ENCODE peak calls at places on chromosome 21, in four cellular contexts. One of them, this sample, is unnamed.

GRCh38 chr21:46119565-46120271 is 21.8 kb downstream of the COL6A2 start:
- DNase-seq in fibroblast of lung: no peak
- DNase-seq in upper lobe of right lung: peak; percentile 60
- DNase-seq in MM.1S: no peak
- DNase-seq in this sample: peak; percentile 1

GRCh38 chr21:42505090-42505726 is 8.4 kb upstream of the SLC37A1 start:
- DNase-seq in fibroblast of lung: no peak
- DNase-seq in upper lobe of right lung: no peak
- DNase-seq in MM.1S: no peak
- DNase-seq in this sample: no peak

GRCh38 chr21:31173881-31174555 is 135.7 kb upstream of the KRTAP19-8 start:
- DNase-seq in fibroblast of lung: peak; percentile 8
- DNase-seq in upper lobe of right lung: no peak
- DNase-seq in MM.1S: no peak
- DNase-seq in this sample: peak; percentile 58

GRCh38 chr21:43645414-43645891 is 13.8 kb downstream of the HSF2BP start:
- DNase-seq in fibroblast of lung: peak; percentile 80
- DNase-seq in upper lobe of right lung: no peak
- DNase-seq in MM.1S: peak; percentile 89
- DNase-seq in this sample: no peak

GRCh38 chr21:32137266-32137665 is 141.6 kb downstream of the MIS18A start:
- DNase-seq in fibroblast of lung: no peak
- DNase-seq in upper lobe of right lung: no peak
- DNase-seq in MM.1S: no peak
- DNase-seq in this sample: no peak

GRCh38 chr21:15850645-15851044 is 120.9 kb downstream of the USP25 start:
- DNase-seq in fibroblast of lung: peak; percentile 58
- DNase-seq in upper lobe of right lung: no peak
- DNase-seq in MM.1S: no peak
- DNase-seq in this sample: no peak

GRCh38 chr21:25842925-25843324 is 108.2 kb downstream of the GABPA start:
- DNase-seq in fibroblast of lung: no peak
- DNase-seq in upper lobe of right lung: no peak
- DNase-seq in MM.1S: no peak
- DNase-seq in this sample: no peak

GRCh38 chr21:41164981-41165650 is 2.8 kb upstream of the BACE2 start:
- DNase-seq in fibroblast of lung: peak; percentile 18
- DNase-seq in upper lobe of right lung: no peak
- DNase-seq in MM.1S: no peak
- DNase-seq in this sample: no peak

GRCh38 chr21:31878831-31879230 is 6.0 kb downstream of the HUNK start:
- DNase-seq in fibroblast of lung: no peak
- DNase-seq in upper lobe of right lung: no peak
- DNase-seq in MM.1S: peak; percentile 36
- DNase-seq in this sample: no peak

GRCh38 chr21:33682992-33683627 is 40.8 kb downstream of the ITSN1 start:
- DNase-seq in fibroblast of lung: peak; percentile 77
- DNase-seq in upper lobe of right lung: no peak
- DNase-seq in MM.1S: no peak
- DNase-seq in this sample: no peak

GRCh38 chr21:37389456-37389855 is 22.9 kb downstream of the DYRK1A start:
- DNase-seq in fibroblast of lung: no peak
- DNase-seq in upper lobe of right lung: no peak
- DNase-seq in MM.1S: no peak
- DNase-seq in this sample: no peak

GRCh38 chr21:42461185-42461520 is 34.9 kb downstream of the RSPH1 start:
- DNase-seq in fibroblast of lung: no peak
- DNase-seq in upper lobe of right lung: no peak
- DNase-seq in MM.1S: no peak
- DNase-seq in this sample: no peak

GRCh38 chr21:32233722-32234301 is 45.0 kb downstream of the MIS18A start:
- DNase-seq in fibroblast of lung: no peak
- DNase-seq in upper lobe of right lung: no peak
- DNase-seq in MM.1S: no peak
- DNase-seq in this sample: no peak

GRCh38 chr21:41972511-41973205 is 18.8 kb upstream of the C2CD2 start:
- DNase-seq in fibroblast of lung: no peak
- DNase-seq in upper lobe of right lung: no peak
- DNase-seq in MM.1S: no peak
- DNase-seq in this sample: peak; percentile 17

GRCh38 chr21:32482565-32483292 is 70.2 kb downstream of the EVA1C start:
- DNase-seq in fibroblast of lung: no peak
- DNase-seq in upper lobe of right lung: no peak
- DNase-seq in MM.1S: no peak
- DNase-seq in this sample: no peak

GRCh38 chr21:27070881-27071670 is 104.2 kb upstream of the ADAMTS5 start:
- DNase-seq in fibroblast of lung: peak; percentile 30
- DNase-seq in upper lobe of right lung: no peak
- DNase-seq in MM.1S: no peak
- DNase-seq in this sample: no peak

GRCh38 chr21:36647279-36648093 is 51.4 kb upstream of the SIM2 start:
- DNase-seq in fibroblast of lung: peak; percentile 38
- DNase-seq in upper lobe of right lung: peak; percentile 6
- DNase-seq in MM.1S: no peak
- DNase-seq in this sample: no peak

GRCh38 chr21:17492415-17493168 is 20.3 kb upstream of the CXADR start:
- DNase-seq in fibroblast of lung: no peak
- DNase-seq in upper lobe of right lung: no peak
- DNase-seq in MM.1S: no peak
- DNase-seq in this sample: no peak

GRCh38 chr21:17607684-17608083 is 5.0 kb downstream of the BTG3 start:
- DNase-seq in fibroblast of lung: no peak
- DNase-seq in upper lobe of right lung: no peak
- DNase-seq in MM.1S: no peak
- DNase-seq in this sample: no peak

GRCh38 chr21:24759348-24760118 is 847.7 kb downstream of the MRPL39 start:
- DNase-seq in fibroblast of lung: peak; percentile 27
- DNase-seq in upper lobe of right lung: no peak
- DNase-seq in MM.1S: no peak
- DNase-seq in this sample: no peak

GRCh38 chr21:41901099-41901498 is 22.0 kb upstream of the PRDM15 start:
- DNase-seq in fibroblast of lung: peak; percentile 23
- DNase-seq in upper lobe of right lung: no peak
- DNase-seq in MM.1S: no peak
- DNase-seq in this sample: no peak

GRCh38 chr21:41766051-41766882 is 585 bp downstream of the RIPK4 start:
- DNase-seq in fibroblast of lung: no peak
- DNase-seq in upper lobe of right lung: no peak
- DNase-seq in MM.1S: no peak
- DNase-seq in this sample: no peak

GRCh38 chr21:31225713-31226112 is 118.3 kb downstream of the TIAM1 start:
- DNase-seq in fibroblast of lung: no peak
- DNase-seq in upper lobe of right lung: no peak
- DNase-seq in MM.1S: no peak
- DNase-seq in this sample: no peak

GRCh38 chr21:42463861-42464515 is 32.0 kb downstream of the RSPH1 start:
- DNase-seq in fibroblast of lung: peak; percentile 48
- DNase-seq in upper lobe of right lung: no peak
- DNase-seq in MM.1S: peak; percentile 36
- DNase-seq in this sample: peak; percentile 81

GRCh38 chr21:26844258-26845065 is 747 bp downstream of the ADAMTS1 start:
- DNase-seq in fibroblast of lung: peak; percentile 52
- DNase-seq in upper lobe of right lung: peak; percentile 74
- DNase-seq in MM.1S: peak; percentile 45
- DNase-seq in this sample: peak; percentile 70

GRCh38 chr21:43703068-43703880 is 15.7 kb upstream of the PDXK start:
- DNase-seq in fibroblast of lung: peak; percentile 74
- DNase-seq in upper lobe of right lung: no peak
- DNase-seq in MM.1S: peak; percentile 44
- DNase-seq in this sample: no peak

GRCh38 chr21:27321791-27322190 is 354.9 kb upstream of the ADAMTS5 start:
- DNase-seq in fibroblast of lung: no peak
- DNase-seq in upper lobe of right lung: no peak
- DNase-seq in MM.1S: no peak
- DNase-seq in this sample: no peak

GRCh38 chr21:18142639-18143038 is 102.0 kb upstream of the CHODL start:
- DNase-seq in fibroblast of lung: no peak
- DNase-seq in upper lobe of right lung: no peak
- DNase-seq in MM.1S: no peak
- DNase-seq in this sample: no peak

GRCh38 chr21:42351626-42352432 is 1.0 kb upstream of the TFF2 start:
- DNase-seq in fibroblast of lung: no peak
- DNase-seq in upper lobe of right lung: peak; percentile 56
- DNase-seq in MM.1S: no peak
- DNase-seq in this sample: no peak

GRCh38 chr21:32319012-32319411 is 20.4 kb downstream of the MRAP start:
- DNase-seq in fibroblast of lung: no peak
- DNase-seq in upper lobe of right lung: no peak
- DNase-seq in MM.1S: no peak
- DNase-seq in this sample: no peak

GRCh38 chr21:26389971-26390641 is 183.0 kb downstream of the CYYR1 start:
- DNase-seq in fibroblast of lung: peak; percentile 20
- DNase-seq in upper lobe of right lung: no peak
- DNase-seq in MM.1S: peak; percentile 83
- DNase-seq in this sample: peak; percentile 20

GRCh38 chr21:42062543-42063022 is 8.5 kb upstream of the UMODL1 start:
- DNase-seq in fibroblast of lung: no peak
- DNase-seq in upper lobe of right lung: peak; percentile 88
- DNase-seq in MM.1S: peak; percentile 99
- DNase-seq in this sample: no peak

GRCh38 chr21:43864313-43864805 is 664 bp upstream of the AGPAT3 start:
- DNase-seq in fibroblast of lung: peak; percentile 31
- DNase-seq in upper lobe of right lung: peak; percentile 87
- DNase-seq in MM.1S: peak; percentile 90
- DNase-seq in this sample: no peak

GRCh38 chr21:14523234-14523633 is 22.9 kb downstream of the SAMSN1 start:
- DNase-seq in fibroblast of lung: no peak
- DNase-seq in upper lobe of right lung: no peak
- DNase-seq in MM.1S: peak; percentile 90
- DNase-seq in this sample: no peak

GRCh38 chr21:33219961-33220360 is 9.8 kb upstream of the IFNAR2 start:
- DNase-seq in fibroblast of lung: no peak
- DNase-seq in upper lobe of right lung: no peak
- DNase-seq in MM.1S: no peak
- DNase-seq in this sample: no peak

GRCh38 chr21:26385721-26386120 is 187.4 kb downstream of the CYYR1 start:
- DNase-seq in fibroblast of lung: peak; percentile 32
- DNase-seq in upper lobe of right lung: no peak
- DNase-seq in MM.1S: no peak
- DNase-seq in this sample: no peak

GRCh38 chr21:27024971-27025370 is 58.1 kb upstream of the ADAMTS5 start:
- DNase-seq in fibroblast of lung: no peak
- DNase-seq in upper lobe of right lung: no peak
- DNase-seq in MM.1S: no peak
- DNase-seq in this sample: no peak

GRCh38 chr21:37041706-37042271 is 31.1 kb downstream of the PIGP start:
- DNase-seq in fibroblast of lung: no peak
- DNase-seq in upper lobe of right lung: no peak
- DNase-seq in MM.1S: no peak
- DNase-seq in this sample: no peak

DNA sequence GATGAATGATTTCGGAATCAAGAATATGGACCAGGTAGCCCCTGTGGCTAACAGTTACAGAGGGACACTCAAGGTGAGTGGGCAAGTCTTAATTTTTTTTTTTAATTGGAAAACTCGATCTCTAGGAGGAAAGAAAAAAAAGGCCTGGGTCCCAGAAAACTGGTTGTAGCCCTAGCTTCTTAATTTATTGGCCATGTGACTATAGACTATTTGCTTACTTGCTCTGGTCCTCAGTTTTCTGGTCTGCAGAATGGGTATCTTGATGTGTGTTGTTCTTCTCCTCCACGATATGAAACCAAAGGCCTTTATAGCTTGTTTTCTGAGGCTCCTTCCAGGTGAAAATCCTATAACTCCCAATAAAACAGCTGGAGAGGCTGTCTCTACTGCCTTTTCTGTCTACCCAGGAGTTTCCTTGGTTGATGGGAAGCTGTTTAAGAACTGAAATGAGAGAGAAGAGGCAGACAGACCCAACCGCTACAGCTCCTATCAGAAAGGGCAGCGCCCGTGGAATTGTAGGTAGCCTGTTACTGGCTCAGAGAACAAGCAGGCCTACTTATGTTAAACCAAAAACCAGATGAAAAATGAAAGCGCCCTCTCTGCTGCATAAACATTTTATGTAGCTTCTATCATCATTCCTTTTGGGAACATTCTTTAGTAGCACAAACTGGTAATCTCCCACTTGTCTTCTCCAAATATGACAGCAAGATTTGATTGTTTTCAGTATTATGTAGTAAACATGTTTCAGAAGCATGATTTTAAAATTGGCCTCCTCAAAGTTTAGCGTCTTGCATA is 4.5 kb downstream of the ETS2 start:
- DNase-seq in fibroblast of lung: no peak
- DNase-seq in upper lobe of right lung: no peak
- DNase-seq in MM.1S: no peak
- DNase-seq in this sample: no peak
- H3K27ac ChIP-seq in fibroblast of lung: peak overlapping the region; percentile 56
- H3K27ac ChIP-seq in upper lobe of right lung: peak overlapping the region; percentile 97
- H3K27ac ChIP-seq in MM.1S: no peak overlapping the region
- H3K27ac ChIP-seq in this sample: peak overlapping the region; percentile 25

GRCh38 chr21:39125752-39126485 is 57.3 kb downstream of the PSMG1 start:
- DNase-seq in fibroblast of lung: peak; percentile 85
- DNase-seq in upper lobe of right lung: no peak
- DNase-seq in MM.1S: peak; percentile 31
- DNase-seq in this sample: peak; percentile 49
- TF ChIP-seq CTCF in fibroblast of lung: peak; percentile 75
- TF ChIP-seq CTCF in upper lobe of right lung: peak; percentile 65
- TF ChIP-seq CTCF in MM.1S: peak; percentile 39
- TF ChIP-seq CTCF in this sample: peak; percentile 64

GRCh38 chr21:45111703-45112102 is 37.3 kb downstream of the ADARB1 start:
- DNase-seq in fibroblast of lung: no peak
- DNase-seq in upper lobe of right lung: no peak
- DNase-seq in MM.1S: no peak
- DNase-seq in this sample: peak; percentile 25
- H3K27ac ChIP-seq in fibroblast of lung: no peak overlapping the region
- H3K27ac ChIP-seq in upper lobe of right lung: no peak overlapping the region
- H3K27ac ChIP-seq in MM.1S: no peak overlapping the region
- H3K27ac ChIP-seq in this sample: no peak overlapping the region

DNA sequence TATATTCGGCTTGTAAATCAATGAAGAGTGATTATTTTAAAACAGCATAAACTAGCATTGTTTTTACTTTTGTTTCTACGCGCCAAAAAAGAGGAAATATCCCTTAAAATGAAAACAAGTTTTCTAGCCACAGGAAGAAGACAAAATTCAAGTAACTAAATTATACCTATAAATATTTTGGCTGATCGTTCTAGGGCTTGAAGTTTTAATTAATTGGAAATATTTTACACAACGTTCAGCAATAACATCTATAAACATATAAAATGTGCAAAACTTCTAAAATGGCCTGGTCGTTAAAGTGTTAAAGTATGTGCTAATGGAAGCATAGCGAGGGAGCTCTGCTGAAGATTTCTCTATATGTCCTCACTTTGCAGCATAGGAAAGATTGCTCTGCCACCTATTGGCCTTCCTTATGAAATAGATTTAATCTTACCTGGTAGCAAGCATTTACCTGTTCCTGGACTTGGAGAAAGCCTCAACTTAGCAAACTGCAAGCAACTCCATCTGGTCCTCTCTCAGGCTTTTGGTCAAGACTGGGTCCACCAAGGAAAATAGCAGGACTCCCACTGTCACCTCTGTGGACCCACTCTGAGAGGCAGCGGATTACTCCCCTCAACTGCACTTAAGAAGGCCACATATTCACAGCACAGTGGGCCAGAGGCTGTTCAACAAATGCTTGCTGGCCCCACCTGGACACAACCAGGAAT is 351.3 kb upstream of the RUNX1 start:
- DNase-seq in fibroblast of lung: peak; percentile 85
- DNase-seq in upper lobe of right lung: no peak
- DNase-seq in MM.1S: peak; percentile 89
- DNase-seq in this sample: no peak
- TF ChIP-seq CTCF in fibroblast of lung: peak; percentile 56
- TF ChIP-seq CTCF in upper lobe of right lung: peak; percentile 54
- TF ChIP-seq CTCF in MM.1S: peak; percentile 88
- TF ChIP-seq CTCF in this sample: peak; percentile 33

GRCh38 chr21:38965241-38965640 is 159.5 kb downstream of the ETS2 start:
- DNase-seq in fibroblast of lung: no peak
- DNase-seq in upper lobe of right lung: no peak
- DNase-seq in MM.1S: no peak
- DNase-seq in this sample: no peak
- H3K27ac ChIP-seq in fibroblast of lung: peak overlapping the region; percentile 67
- H3K27ac ChIP-seq in upper lobe of right lung: no peak overlapping the region
- H3K27ac ChIP-seq in MM.1S: no peak overlapping the region
- H3K27ac ChIP-seq in this sample: peak overlapping the region; percentile 48